ENCODE peak calls at places on chromosomes 16 and 17, in five cellular contexts. K, L, V, Q and Y are unnamed samples.

GRCh38 chr16:69311533-69312388 is 611 bp downstream of the VPS4A start:
- DNase-seq in K (no peak), L (no peak), V (peak; percentile 27), Q (peak; percentile 73), Y (peak; percentile 7)

GRCh38 chr16:1512174-1512573 is 19.0 kb downstream of the TELO2 start:
- DNase-seq in K (no peak), L (no peak), V (no peak), Q (no peak), Y (no peak)

GRCh38 chr16:4298761-4299522 is 16.9 kb upstream of the GLIS2 start:
- DNase-seq in K (no peak), L (peak; percentile 94), V (no peak), Q (peak; percentile 90), Y (peak; percentile 93)

GRCh38 chr17:80005360-80006338 is 30.0 kb downstream of the TBC1D16 start:
- DNase-seq in K (no peak), L (peak; percentile 31), V (peak; percentile 56), Q (peak; percentile 80), Y (peak; percentile 14)

GRCh38 chr17:43328650-43329049 is 70.1 kb upstream of the ARL4D start:
- DNase-seq in K (no peak), L (no peak), V (no peak), Q (no peak), Y (peak; percentile 61)

GRCh38 chr16:67548265-67549126 is 13.8 kb upstream of the CTCF start:
- DNase-seq in K (no peak), L (no peak), V (no peak), Q (no peak), Y (no peak)

GRCh38 chr16:78906135-78906534 is 694.4 kb downstream of the MAF start:
- DNase-seq in K (peak; percentile 21), L (no peak), V (no peak), Q (peak; percentile 61), Y (no peak)

GRCh38 chr16:15682105-15682570 is 32.1 kb downstream of the NDE1 start:
- DNase-seq in K (no peak), L (peak; percentile 84), V (peak; percentile 11), Q (peak; percentile 55), Y (peak; percentile 55)

GRCh38 chr17:15914400-15915165 is 30.3 kb upstream of the ADORA2B start:
- DNase-seq in K (no peak), L (peak; percentile 70), V (no peak), Q (no peak), Y (peak; percentile 55)

DNA sequence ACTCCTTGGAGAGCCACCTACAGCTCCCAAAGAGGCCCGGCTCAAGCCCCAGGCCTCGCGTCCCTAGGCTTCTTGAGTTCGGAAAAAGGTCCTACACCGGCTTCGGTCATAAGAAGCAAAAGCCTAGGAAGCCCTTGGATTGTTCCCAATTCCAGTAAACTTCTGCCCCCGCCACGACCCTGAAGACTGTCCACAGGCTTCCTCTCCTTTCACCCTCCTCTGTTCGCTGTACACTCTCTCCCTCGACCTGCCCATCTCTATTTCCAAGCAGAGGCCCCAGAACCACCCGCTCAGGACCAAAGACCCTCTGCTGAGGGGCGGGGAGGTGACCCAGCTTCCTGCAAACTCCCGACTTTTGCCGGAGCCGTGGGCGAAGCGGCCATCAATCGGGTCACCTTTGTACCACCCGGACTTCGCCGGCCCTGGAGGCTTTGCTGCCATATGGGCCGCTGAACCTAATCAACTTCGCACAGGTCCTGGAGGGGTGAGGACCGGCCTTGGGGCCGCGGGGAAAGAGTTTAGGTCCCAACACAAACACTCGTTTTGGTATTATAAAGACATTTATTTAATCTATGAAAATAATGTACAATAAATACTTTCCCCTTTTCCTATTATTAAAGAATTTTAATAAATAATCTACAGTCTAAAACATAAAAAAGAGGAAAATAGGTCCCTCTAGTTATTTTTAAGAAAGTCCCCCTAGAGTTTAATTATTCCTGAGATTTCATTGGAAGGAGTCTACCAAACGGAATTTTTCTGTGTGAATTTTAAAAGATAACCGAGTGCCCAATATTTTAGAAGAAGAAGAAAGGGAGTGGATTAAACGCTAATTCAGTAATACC is 2.6 kb downstream of the HOXB2 start:
- DNase-seq in K (no peak), L (peak; percentile 34), V (no peak), Q (no peak), Y (no peak)
- H3K23ac ChIP-seq in K (no peak overlapping the region), L (peak overlapping the region; percentile 97), V (peak overlapping the region; percentile 67), Q (no peak overlapping the region), Y (no peak overlapping the region)

DNA sequence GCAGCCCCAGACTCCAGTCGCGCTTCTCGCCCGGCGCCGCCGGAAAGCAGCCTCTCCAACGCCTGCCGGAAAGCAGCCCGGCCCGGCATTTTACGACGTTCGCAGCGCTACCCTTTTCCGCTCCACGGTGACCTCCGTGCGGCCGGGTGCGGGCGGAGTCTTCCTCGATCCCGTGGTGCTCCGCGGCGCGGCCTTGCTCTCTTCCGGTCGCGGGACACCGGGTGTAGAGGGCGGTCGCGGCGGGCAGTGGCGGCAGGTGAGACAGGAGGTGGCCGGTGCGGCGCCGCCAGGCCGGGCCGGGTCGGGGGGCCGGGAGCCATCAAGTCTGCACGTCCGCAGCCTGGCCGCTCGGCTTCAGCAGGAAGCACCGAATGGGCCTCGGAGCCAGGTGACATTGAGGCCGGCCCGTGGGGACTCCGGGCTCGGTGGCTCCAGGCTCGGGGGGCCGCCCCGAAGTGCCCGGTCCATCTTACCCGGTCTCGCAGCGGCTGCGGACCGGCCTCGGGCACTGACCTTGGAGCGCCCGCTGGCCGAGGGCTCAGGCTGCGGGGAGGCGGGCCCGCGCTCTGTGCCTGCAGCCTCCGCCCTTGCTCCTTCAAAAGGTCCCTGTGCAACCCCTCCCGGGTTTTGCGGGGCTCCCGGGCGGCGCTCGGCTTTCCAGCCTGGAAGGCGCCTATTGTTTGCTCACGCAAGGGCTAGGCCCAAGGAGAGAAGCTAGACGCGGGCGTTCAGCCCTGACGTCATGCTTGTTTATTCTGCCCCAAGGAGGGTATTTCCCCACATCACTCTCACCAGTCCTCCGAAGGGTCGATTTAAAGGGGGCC is at the start of the genes COX4I1 and EMC8:
- DNase-seq in K (peak; percentile 75), L (peak; percentile 92), V (peak; percentile 89), Q (peak; percentile 93), Y (peak; percentile 94)
- H3K9ac ChIP-seq in K (peak within 1 kb of the TSS; percentile 99), L (peak within 1 kb of the TSS; percentile 74), V (peak within 1 kb of the TSS; percentile 97), Q (peak within 1 kb of the TSS; percentile 97), Y (peak within 1 kb of the TSS; percentile 97)

GRCh38 chr17:81519284-81520020 is 6.9 kb upstream of the ACTG1 start:
- DNase-seq in K (no peak), L (no peak), V (no peak), Q (peak; percentile 82), Y (peak; percentile 68)
- H3K4ac ChIP-seq in K (no peak overlapping the region), L (peak overlapping the region; percentile 21), V (no peak overlapping the region), Q (no peak overlapping the region), Y (no peak overlapping the region)

DNA sequence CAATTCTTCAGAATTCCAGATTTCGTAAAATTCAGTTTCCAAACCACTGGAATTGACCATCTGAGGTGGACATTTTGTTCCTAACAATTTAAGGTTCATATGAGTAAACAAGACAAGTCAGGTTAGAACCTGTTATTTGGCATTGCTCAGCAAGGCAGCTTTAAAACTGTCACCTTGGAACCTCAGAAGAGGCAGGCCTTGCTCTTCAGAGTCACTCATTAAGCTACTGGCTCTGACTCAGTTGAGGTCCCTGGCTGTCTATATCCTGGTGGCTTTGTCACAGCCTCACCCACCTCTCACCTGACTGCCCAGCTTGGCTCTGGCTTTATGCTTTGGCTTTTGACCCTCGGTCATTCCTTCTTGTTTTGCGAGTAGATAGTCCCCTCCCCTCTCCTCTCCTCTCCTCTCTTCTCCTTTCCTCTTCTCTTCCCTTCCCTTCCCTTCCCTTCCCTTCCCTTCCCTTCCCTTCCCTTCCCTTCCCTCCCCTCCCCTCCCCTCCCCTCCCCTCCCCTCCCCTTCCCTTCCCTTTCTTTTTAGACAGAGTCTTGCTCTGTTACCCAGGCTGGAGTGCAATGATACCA is 238.4 kb downstream of the SHISA9 start:
- DNase-seq in K (no peak), L (no peak), V (no peak), Q (no peak), Y (no peak)
- H3K23ac ChIP-seq in K (no peak overlapping the region), L (no peak overlapping the region), V (no peak overlapping the region), Q (no peak overlapping the region), Y (no peak overlapping the region)

DNA sequence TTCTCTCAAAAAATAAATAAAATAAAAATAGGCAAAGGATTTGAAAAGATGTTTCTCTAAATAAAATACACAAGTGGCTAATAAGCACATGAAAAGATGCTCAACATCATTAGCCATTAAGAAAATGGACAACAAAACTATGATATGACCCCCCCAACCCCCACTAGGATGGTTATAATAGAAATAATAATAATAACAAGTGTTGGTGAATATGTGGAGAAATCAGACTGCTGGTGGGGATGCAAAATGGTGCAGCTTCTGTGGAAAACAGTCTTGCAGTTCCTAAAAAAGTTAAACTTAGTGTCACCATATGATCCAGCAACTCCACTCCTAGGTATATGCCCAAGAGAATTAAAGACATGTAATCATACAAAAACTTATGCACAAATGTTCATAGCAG is 9.0 kb upstream of the MYCBPAP start:
- DNase-seq in K (no peak), L (no peak), V (no peak), Q (no peak), Y (no peak)
- H3K9ac ChIP-seq in K (no peak overlapping the region), L (no peak overlapping the region), V (no peak overlapping the region), Q (no peak overlapping the region), Y (no peak overlapping the region)

GRCh38 chr17:38719943-38720641 is 10.0 kb upstream of the CISD3 start:
- DNase-seq in K (peak; percentile 50), L (no peak), V (peak; percentile 30), Q (peak; percentile 99), Y (no peak)
- H3K4ac ChIP-seq in K (no peak overlapping the region), L (no peak overlapping the region), V (peak overlapping the region; percentile 47), Q (no peak overlapping the region), Y (no peak overlapping the region)